ENCODE peak calls at places on chromosomes 3 and 15, in ten cellular contexts. S is neural crest cell; R is progenitor cell of endocrine pancreas; H is foreskin fibroblast; M is HFFc6; Z is uterus; P is fibroblast of pulmonary artery; X is fibroblast of the aortic adventitia; D is CD8-positive, alpha-beta T cell; G is lower leg skin. I is an unnamed sample.

GRCh38 chr3:61847784-61848462 is 286.6 kb downstream of the PTPRG start:
- DNase-seq in G (peak; percentile 35), X (peak; percentile 73), Z (peak; percentile 57), R (no peak), H (peak; percentile 73), M (peak; percentile 5), D (no peak), P (peak; percentile 69), S (no peak), I (peak; percentile 23)

GRCh38 chr15:68821190-68821897 is 649 bp upstream of the ANP32A start:
- DNase-seq in X (no peak), S (no peak), G (no peak), Z (no peak), P (no peak), R (no peak), H (no peak), D (no peak), M (no peak), I (no peak)

GRCh38 chr15:73273181-73274002 is 95.4 kb downstream of the HCN4 start:
- DNase-seq in X (peak; percentile 76), D (peak; percentile 2), R (peak; percentile 30), P (peak; percentile 76), M (peak; percentile 30), S (peak; percentile 48), Z (peak; percentile 41), H (peak; percentile 81), G (peak; percentile 49), I (peak; percentile 60)

GRCh38 chr3:151863611-151864010 is 9.8 kb upstream of the SUCNR1 start:
- DNase-seq in G (no peak), S (no peak), Z (no peak), M (no peak), R (no peak), X (peak; percentile 62), H (peak; percentile 47), P (peak; percentile 52), D (no peak), I (no peak)

GRCh38 chr3:162641869-162642350 is 1145.3 kb downstream of the OTOL1 start:
- DNase-seq in H (peak; percentile 1), R (no peak), D (no peak), P (no peak), Z (no peak), G (no peak), X (no peak), S (no peak), M (peak; percentile 15), I (no peak)

GRCh38 chr3:132784502-132785025 is 62.4 kb upstream of the NPHP3 start:
- DNase-seq in Z (no peak), X (peak; percentile 10), M (no peak), R (no peak), S (no peak), D (no peak), G (no peak), P (no peak), H (peak; percentile 19), I (peak; percentile 32)

GRCh38 chr3:46646700-46647099 is 34.4 kb downstream of the FAM240A start:
- DNase-seq in M (peak; percentile 74), S (no peak), H (peak; percentile 88), G (no peak), X (peak; percentile 44), D (no peak), Z (no peak), R (no peak), P (no peak), I (peak; percentile 88)

GRCh38 chr3:25237602-25238001 is 190.5 kb upstream of the RARB start:
- DNase-seq in D (no peak), G (no peak), H (no peak), R (no peak), Z (no peak), S (no peak), X (no peak), P (no peak), M (no peak), I (no peak)

GRCh38 chr3:11285471-11285870 is 13.3 kb downstream of the ATG7 start:
- DNase-seq in S (no peak), X (peak; percentile 74), Z (no peak), D (no peak), R (no peak), M (no peak), P (peak; percentile 55), G (no peak), H (no peak), I (no peak)

GRCh38 chr15:77636209-77636608 is 3.5 kb upstream of the LINGO1 start:
- DNase-seq in S (no peak), D (no peak), G (no peak), R (no peak), P (no peak), X (no peak), H (no peak), Z (no peak), M (no peak), I (no peak)

GRCh38 chr15:40054746-40055575 is 16.0 kb upstream of the SRP14 start:
- DNase-seq in D (no peak), S (no peak), P (no peak), G (no peak), M (no peak), R (no peak), X (peak; percentile 34), Z (no peak), H (peak; percentile 78), I (peak; percentile 31)

GRCh38 chr3:158912621-158913020 is 110.8 kb downstream of the MFSD1 start:
- DNase-seq in M (no peak), D (no peak), R (no peak), S (no peak), Z (no peak), P (no peak), X (no peak), H (peak; percentile 17), G (no peak), I (peak; percentile 17)

GRCh38 chr3:159787191-159787590 is 201.4 kb upstream of the IL12A start:
- DNase-seq in S (no peak), P (peak; percentile 87), X (peak; percentile 70), H (peak; percentile 85), M (peak; percentile 78), Z (no peak), G (no peak), R (no peak), D (no peak), I (peak; percentile 70)

GRCh38 chr15:31435891-31436628 is 109.4 kb downstream of the KLF13 start:
- DNase-seq in R (no peak), S (no peak), G (peak; percentile 81), H (peak; percentile 41), X (no peak), P (no peak), M (no peak), Z (no peak), D (no peak), I (peak; percentile 44)

DNA sequence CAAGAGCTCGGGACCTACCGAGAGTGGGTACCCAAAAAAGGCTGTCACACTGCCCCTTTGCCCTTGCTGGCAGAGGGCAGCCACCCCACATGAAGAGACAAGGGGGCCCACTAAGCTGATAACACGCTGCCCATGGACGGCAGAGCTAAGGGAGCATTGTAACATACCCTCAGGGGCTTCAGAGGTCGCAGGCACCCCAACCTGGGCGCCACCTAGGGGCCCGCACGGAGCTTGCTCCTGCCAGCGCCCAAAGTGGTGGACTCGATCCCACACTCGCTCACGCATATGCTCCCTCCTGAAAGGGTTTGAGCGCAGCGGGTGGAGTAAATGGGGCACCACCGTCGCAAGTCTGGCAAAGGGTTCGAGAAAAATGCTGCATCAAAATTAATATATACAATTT is 975.4 kb downstream of the ZPLD1 start:
- DNase-seq in D (no peak), Z (no peak), R (no peak), G (no peak), X (no peak), S (no peak), H (no peak), P (no peak), M (no peak), I (no peak)
- TF ChIP-seq CTCF in D (no peak), Z (no peak), R (peak; percentile 27), G (no peak), X (no peak), S (peak; percentile 30), H (no peak), P (no peak), M (no peak), I (peak; percentile 8)

DNA sequence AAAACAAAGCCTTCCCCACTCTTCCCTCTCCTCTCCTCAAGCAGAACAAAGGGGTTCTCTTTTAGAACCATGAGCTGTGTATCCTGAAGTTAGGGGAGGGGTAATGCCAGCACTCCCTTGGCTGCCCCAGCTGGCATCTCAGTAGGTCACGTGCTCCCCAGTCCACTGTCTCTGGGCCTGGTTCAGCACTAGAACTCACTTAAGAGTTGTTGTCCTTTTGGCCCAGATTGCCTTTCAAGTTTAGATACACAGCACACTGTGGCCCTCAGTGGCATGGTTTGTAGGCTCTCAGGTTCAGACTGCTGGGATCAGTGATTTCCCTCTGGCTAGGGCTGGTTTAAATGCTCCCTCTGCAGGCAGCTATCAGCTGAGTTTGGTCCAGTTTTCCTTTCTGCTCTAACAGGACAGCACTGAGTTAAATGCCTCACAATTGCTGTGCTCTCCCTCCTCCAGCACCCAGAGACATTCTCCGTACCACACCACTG is 188.4 kb upstream of the ST8SIA2 start:
- DNase-seq in P (no peak), M (no peak), H (no peak), Z (no peak), X (no peak), R (no peak), D (no peak), G (no peak), S (no peak), I (peak; percentile 6)
- TF ChIP-seq CTCF in P (no peak), M (no peak), H (peak; percentile 12), Z (no peak), X (no peak), R (peak; percentile 40), D (no peak), G (no peak), S (no peak), I (peak; percentile 38)

DNA sequence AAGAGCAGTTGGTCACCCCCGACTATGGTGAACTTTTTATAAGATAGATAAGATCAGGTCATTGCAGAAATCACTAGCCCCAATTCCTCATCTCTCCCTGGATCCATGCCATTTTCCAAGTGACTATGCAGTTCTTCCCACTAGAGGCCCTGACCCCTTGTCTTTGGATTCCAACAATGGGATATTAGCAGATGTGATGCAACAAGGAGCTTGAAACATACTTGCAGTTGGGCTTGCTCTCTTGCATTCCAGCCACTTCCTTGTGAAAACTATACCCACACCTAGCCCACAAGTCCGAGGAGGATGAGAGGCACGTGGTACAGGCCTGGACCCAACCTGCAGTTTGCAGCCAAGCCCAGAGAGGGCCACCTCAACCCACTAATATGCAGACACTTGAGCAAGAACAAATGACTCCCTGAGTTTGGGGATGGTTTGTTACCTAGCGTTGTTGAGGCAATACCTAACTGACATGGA is 60.6 kb downstream of the SUCLG2 start:
- DNase-seq in S (no peak), Z (no peak), M (peak; percentile 66), G (no peak), H (peak; percentile 69), R (no peak), D (no peak), X (peak; percentile 52), P (peak; percentile 70), I (peak; percentile 47)
- TF ChIP-seq CTCF in S (no peak), Z (no peak), M (peak; percentile 53), G (no peak), H (no peak), R (no peak), D (no peak), X (no peak), P (peak; percentile 23), I (no peak)

GRCh38 chr3:41448396-41448795 is 249.1 kb downstream of the CTNNB1 start:
- DNase-seq in H (no peak), X (no peak), G (no peak), R (no peak), M (no peak), P (no peak), S (no peak), D (no peak), Z (no peak), I (no peak)
- TF ChIP-seq CTCF in H (no peak), X (no peak), G (no peak), R (no peak), M (no peak), P (no peak), S (no peak), D (no peak), Z (no peak), I (no peak)